ENCODE peak calls at places on chromosome 20, in four cellular contexts. R, J, U and H are unnamed samples.

GRCh38 chr20:2151805-2152727 is 50.4 kb downstream of the STK35 start:
- DNase-seq in U (no peak), J (no peak), R (no peak), H (no peak)

GRCh38 chr20:37907677-37908397 is 4.9 kb downstream of the VSTM2L start:
- DNase-seq in J (no peak), R (no peak), U (no peak), H (no peak)

GRCh38 chr20:4455301-4455701 is 266.4 kb upstream of the PRND start:
- DNase-seq in R (no peak), U (no peak), J (no peak), H (no peak)

GRCh38 chr20:49658508-49658907 is 55.2 kb downstream of the B4GALT5 start:
- DNase-seq in J (no peak), R (no peak), U (no peak), H (no peak)

GRCh38 chr20:47785900-47786762 is 850 bp upstream of the SULF2 start:
- DNase-seq in U (peak; percentile 68), J (no peak), R (no peak), H (no peak)

GRCh38 chr20:58198384-58198783 is 30.1 kb downstream of the ANKRD60 start:
- DNase-seq in R (no peak), U (no peak), J (no peak), H (no peak)

GRCh38 chr20:38685853-38686473 is 38.3 kb upstream of the SLC32A1 start:
- DNase-seq in R (peak; percentile 17), J (no peak), U (peak; percentile 14), H (no peak)

GRCh38 chr20:46312075-46312944 is 4.0 kb upstream of the CDH22 start:
- DNase-seq in R (no peak), U (no peak), J (no peak), H (no peak)

GRCh38 chr20:64052987-64053840 is 3.8 kb upstream of the SOX18 start:
- DNase-seq in J (no peak), U (no peak), R (no peak), H (no peak)

GRCh38 chr20:3459881-3460307 is 10.9 kb upstream of the ATRN start:
- DNase-seq in J (no peak), U (no peak), R (no peak), H (no peak)

GRCh38 chr20:57566803-57567459 is 6.0 kb downstream of the PCK1 start:
- DNase-seq in J (no peak), U (no peak), R (no peak), H (no peak)

GRCh38 chr20:62368629-62369507 is 1.8 kb upstream of the LAMA5 start:
- DNase-seq in R (no peak), U (no peak), J (no peak), H (no peak)

GRCh38 chr20:48198951-48199431 is 413.7 kb upstream of the SULF2 start:
- DNase-seq in J (no peak), R (no peak), U (peak; percentile 67), H (no peak)

GRCh38 chr20:61742097-61742805 is 323.4 kb downstream of the TAF4 start:
- DNase-seq in U (no peak), J (no peak), R (no peak), H (no peak)

GRCh38 chr20:44762466-44763140 is 16.9 kb downstream of the KCNK15 start:
- DNase-seq in U (no peak), J (no peak), R (no peak), H (no peak)

GRCh38 chr20:57936636-57937310 is 227.0 kb upstream of the PMEPA1 start:
- DNase-seq in R (no peak), U (no peak), J (no peak), H (no peak)

GRCh38 chr20:4720977-4721349 is 746 bp upstream of the PRND start:
- DNase-seq in J (no peak), R (no peak), U (no peak), H (no peak)